ENCODE peak calls at places on chromosomes 16 and 17, in five cellular contexts. X is right atrium auricular region, D is adrenal gland, W is AML-193, J is Daoy. Y is an unnamed sample.

GRCh38 chr16:50616883-50617629 is 64.1 kb downstream of the SNX20 start:
- DNase-seq in X (no peak), D (no peak), W (no peak), J (peak; percentile 20), Y (no peak)

GRCh38 chr16:89841275-89841674 is 13.0 kb downstream of the SPIRE2 start:
- DNase-seq in X (no peak), D (no peak), W (no peak), J (no peak), Y (no peak)

GRCh38 chr16:67263201-67263600 is 14.4 kb downstream of the SLC9A5 start:
- DNase-seq in X (no peak), D (no peak), W (no peak), J (no peak), Y (no peak)

GRCh38 chr17:62821213-62822079 is 13.3 kb upstream of the MARCHF10 start:
- DNase-seq in X (peak; percentile 40), D (peak; percentile 30), W (no peak), J (no peak), Y (peak; percentile 87)

GRCh38 chr17:59845595-59846390 is 47.0 kb downstream of the TUBD1 start:
- DNase-seq in X (no peak), D (peak; percentile 65), W (no peak), J (peak; percentile 85), Y (no peak)

GRCh38 chr17:30237296-30238002 is 2.0 kb upstream of the SLC6A4 start:
- DNase-seq in X (no peak), D (peak; percentile 25), W (no peak), J (no peak), Y (no peak)

GRCh38 chr17:32558997-32559650 is 72.3 kb downstream of the CDK5R1 start:
- DNase-seq in X (no peak), D (no peak), W (no peak), J (no peak), Y (no peak)

GRCh38 chr17:44967026-44967906 is 837 bp downstream of the C1QL1 start:
- DNase-seq in X (no peak), D (no peak), W (no peak), J (no peak), Y (no peak)

GRCh38 chr17:48048321-48049140 is at the start of gene NFE2L1:
- DNase-seq in X (peak; percentile 92), D (peak; percentile 96), W (peak; percentile 72), J (peak; percentile 89), Y (peak; percentile 98)

GRCh38 chr16:75345711-75346110 is 87.6 kb downstream of the CFDP1 start:
- DNase-seq in X (no peak), D (peak; percentile 65), W (no peak), J (no peak), Y (no peak)

GRCh38 chr16:2701272-2701671 is 18.8 kb downstream of the PRSS27 start:
- DNase-seq in X (no peak), D (no peak), W (no peak), J (no peak), Y (no peak)

GRCh38 chr17:39591958-39592954 is 15.5 kb downstream of the NEUROD2 start:
- DNase-seq in X (no peak), D (no peak), W (no peak), J (peak; percentile 41), Y (no peak)

GRCh38 chr17:7147772-7148171 is 31.4 kb downstream of the ASGR1 start:
- DNase-seq in X (no peak), D (no peak), W (no peak), J (no peak), Y (no peak)

GRCh38 chr16:69443809-69444611 is 19.6 kb downstream of the CYB5B start:
- DNase-seq in X (no peak), D (peak; percentile 76), W (no peak), J (peak; percentile 7), Y (no peak)

GRCh38 chr17:48757524-48757961 is 29.0 kb upstream of the HOXB13 start:
- DNase-seq in X (no peak), D (no peak), W (no peak), J (peak; percentile 29), Y (no peak)

GRCh38 chr17:1865252-1866037 is 35.6 kb downstream of the RPA1 start:
- DNase-seq in X (no peak), D (peak; percentile 64), W (peak; percentile 30), J (peak; percentile 22), Y (no peak)

GRCh38 chr17:61333151-61333550 is 66.5 kb upstream of the TBX2 start:
- DNase-seq in X (no peak), D (no peak), W (no peak), J (no peak), Y (no peak)

GRCh38 chr17:38330941-38331411 is 12.8 kb downstream of the GPR179 start:
- DNase-seq in X (no peak), D (no peak), W (no peak), J (no peak), Y (no peak)

GRCh38 chr17:29518359-29518758 is 48.5 kb downstream of the ABHD15 start:
- DNase-seq in X (no peak), D (no peak), W (no peak), J (no peak), Y (no peak)

GRCh38 chr16:82960923-82961322 is 334.2 kb downstream of the CDH13 start:
- DNase-seq in X (no peak), D (no peak), W (no peak), J (no peak), Y (no peak)

GRCh38 chr16:86517652-86518258 is 7.4 kb downstream of the FOXF1 start:
- DNase-seq in X (no peak), D (peak; percentile 69), W (no peak), J (peak; percentile 75), Y (peak; percentile 96)

GRCh38 chr17:79951361-79952264 is 84.1 kb downstream of the TBC1D16 start:
- DNase-seq in X (no peak), D (peak; percentile 74), W (no peak), J (no peak), Y (no peak)